ENCODE peak calls at places on chromosomes 4 and X, in six cellular contexts. One of them, this sample, is unnamed.

GRCh38 chrX:155031657-155032056 is 5.0 kb downstream of the FUNDC2 start:
- DNase-seq in NCI-H1092: no peak
- DNase-seq in substantia nigra: no peak
- DNase-seq in stimulated activated naive CD4-positive, alpha-beta T cell treated with Interleukin-2 at 50 U/mL for 16 hours: no peak
- DNase-seq in activated T-helper 9 cell treated with anti-CD3 and anti-CD28 coated beads, Interleukin-2, amount 50 U/mL, for 16 hours: no peak
- DNase-seq in lung: no peak
- DNase-seq in this sample: no peak

GRCh38 chr4:72997409-72997808 is 72.1 kb downstream of the COX18 start:
- DNase-seq in activated T-helper 9 cell treated with anti-CD3 and anti-CD28 coated beads, Interleukin-2, amount 50 U/mL, for 16 hours: no peak
- DNase-seq in substantia nigra: no peak
- DNase-seq in lung: peak; percentile 51
- DNase-seq in stimulated activated naive CD4-positive, alpha-beta T cell treated with Interleukin-2 at 50 U/mL for 16 hours: no peak
- DNase-seq in NCI-H1092: no peak
- DNase-seq in this sample: no peak

GRCh38 chr4:153634737-153635353 is 49.2 kb upstream of the TLR2 start:
- DNase-seq in stimulated activated naive CD4-positive, alpha-beta T cell treated with Interleukin-2 at 50 U/mL for 16 hours: no peak
- DNase-seq in NCI-H1092: no peak
- DNase-seq in substantia nigra: no peak
- DNase-seq in lung: no peak
- DNase-seq in activated T-helper 9 cell treated with anti-CD3 and anti-CD28 coated beads, Interleukin-2, amount 50 U/mL, for 16 hours: no peak
- DNase-seq in this sample: no peak

GRCh38 chr4:109332926-109333464 is 30.5 kb upstream of the COL25A1 start:
- DNase-seq in stimulated activated naive CD4-positive, alpha-beta T cell treated with Interleukin-2 at 50 U/mL for 16 hours: no peak
- DNase-seq in lung: no peak
- DNase-seq in activated T-helper 9 cell treated with anti-CD3 and anti-CD28 coated beads, Interleukin-2, amount 50 U/mL, for 16 hours: no peak
- DNase-seq in substantia nigra: peak; percentile 2
- DNase-seq in NCI-H1092: no peak
- DNase-seq in this sample: no peak

GRCh38 chr4:81421346-81422218 is 50.1 kb downstream of the RASGEF1B start:
- DNase-seq in NCI-H1092: no peak
- DNase-seq in lung: peak; percentile 47
- DNase-seq in stimulated activated naive CD4-positive, alpha-beta T cell treated with Interleukin-2 at 50 U/mL for 16 hours: no peak
- DNase-seq in substantia nigra: no peak
- DNase-seq in activated T-helper 9 cell treated with anti-CD3 and anti-CD28 coated beads, Interleukin-2, amount 50 U/mL, for 16 hours: no peak
- DNase-seq in this sample: no peak

GRCh38 chr4:80091688-80092087 is 18.7 kb upstream of the ANTXR2 start:
- DNase-seq in activated T-helper 9 cell treated with anti-CD3 and anti-CD28 coated beads, Interleukin-2, amount 50 U/mL, for 16 hours: no peak
- DNase-seq in substantia nigra: no peak
- DNase-seq in lung: no peak
- DNase-seq in NCI-H1092: no peak
- DNase-seq in stimulated activated naive CD4-positive, alpha-beta T cell treated with Interleukin-2 at 50 U/mL for 16 hours: no peak
- DNase-seq in this sample: no peak

GRCh38 chrX:9997524-9997923 is 30.4 kb downstream of the CLDN34 start:
- DNase-seq in substantia nigra: no peak
- DNase-seq in NCI-H1092: no peak
- DNase-seq in lung: no peak
- DNase-seq in activated T-helper 9 cell treated with anti-CD3 and anti-CD28 coated beads, Interleukin-2, amount 50 U/mL, for 16 hours: peak; percentile 50
- DNase-seq in stimulated activated naive CD4-positive, alpha-beta T cell treated with Interleukin-2 at 50 U/mL for 16 hours: peak; percentile 68
- DNase-seq in this sample: no peak

GRCh38 chr4:110586137-110586850 is 36.6 kb downstream of the PITX2 start:
- DNase-seq in stimulated activated naive CD4-positive, alpha-beta T cell treated with Interleukin-2 at 50 U/mL for 16 hours: no peak
- DNase-seq in activated T-helper 9 cell treated with anti-CD3 and anti-CD28 coated beads, Interleukin-2, amount 50 U/mL, for 16 hours: no peak
- DNase-seq in NCI-H1092: no peak
- DNase-seq in substantia nigra: no peak
- DNase-seq in lung: no peak
- DNase-seq in this sample: no peak

GRCh38 chr4:82421796-82422560 is 8.3 kb downstream of the HNRNPDL start:
- DNase-seq in activated T-helper 9 cell treated with anti-CD3 and anti-CD28 coated beads, Interleukin-2, amount 50 U/mL, for 16 hours: no peak
- DNase-seq in NCI-H1092: no peak
- DNase-seq in substantia nigra: no peak
- DNase-seq in lung: no peak
- DNase-seq in stimulated activated naive CD4-positive, alpha-beta T cell treated with Interleukin-2 at 50 U/mL for 16 hours: no peak
- DNase-seq in this sample: no peak

GRCh38 chrX:38891641-38892413 is 90.6 kb downstream of the MID1IP1 start:
- DNase-seq in activated T-helper 9 cell treated with anti-CD3 and anti-CD28 coated beads, Interleukin-2, amount 50 U/mL, for 16 hours: no peak
- DNase-seq in lung: no peak
- DNase-seq in stimulated activated naive CD4-positive, alpha-beta T cell treated with Interleukin-2 at 50 U/mL for 16 hours: peak; percentile 0
- DNase-seq in NCI-H1092: no peak
- DNase-seq in substantia nigra: no peak
- DNase-seq in this sample: no peak

GRCh38 chr4:77697860-77698599 is 92.4 kb downstream of the CXCL13 start:
- DNase-seq in activated T-helper 9 cell treated with anti-CD3 and anti-CD28 coated beads, Interleukin-2, amount 50 U/mL, for 16 hours: no peak
- DNase-seq in stimulated activated naive CD4-positive, alpha-beta T cell treated with Interleukin-2 at 50 U/mL for 16 hours: no peak
- DNase-seq in lung: peak; percentile 33
- DNase-seq in NCI-H1092: no peak
- DNase-seq in substantia nigra: peak; percentile 12
- DNase-seq in this sample: peak; percentile 69

GRCh38 chrX:50920132-50920531 is 9.6 kb downstream of the BMP15 start:
- DNase-seq in lung: no peak
- DNase-seq in substantia nigra: no peak
- DNase-seq in stimulated activated naive CD4-positive, alpha-beta T cell treated with Interleukin-2 at 50 U/mL for 16 hours: no peak
- DNase-seq in NCI-H1092: no peak
- DNase-seq in activated T-helper 9 cell treated with anti-CD3 and anti-CD28 coated beads, Interleukin-2, amount 50 U/mL, for 16 hours: no peak
- DNase-seq in this sample: no peak

GRCh38 chr4:101155368-101155767 is 192.0 kb downstream of the PPP3CA start:
- DNase-seq in substantia nigra: no peak
- DNase-seq in NCI-H1092: no peak
- DNase-seq in stimulated activated naive CD4-positive, alpha-beta T cell treated with Interleukin-2 at 50 U/mL for 16 hours: no peak
- DNase-seq in lung: no peak
- DNase-seq in activated T-helper 9 cell treated with anti-CD3 and anti-CD28 coated beads, Interleukin-2, amount 50 U/mL, for 16 hours: no peak
- DNase-seq in this sample: no peak

GRCh38 chr4:140604544-140604943 is 35.8 kb upstream of the UCP1 start:
- DNase-seq in activated T-helper 9 cell treated with anti-CD3 and anti-CD28 coated beads, Interleukin-2, amount 50 U/mL, for 16 hours: no peak
- DNase-seq in NCI-H1092: no peak
- DNase-seq in lung: no peak
- DNase-seq in substantia nigra: no peak
- DNase-seq in stimulated activated naive CD4-positive, alpha-beta T cell treated with Interleukin-2 at 50 U/mL for 16 hours: no peak
- DNase-seq in this sample: no peak

GRCh38 chr4:123102897-123103489 is 180.6 kb upstream of the NUDT6 start:
- DNase-seq in lung: no peak
- DNase-seq in substantia nigra: no peak
- DNase-seq in activated T-helper 9 cell treated with anti-CD3 and anti-CD28 coated beads, Interleukin-2, amount 50 U/mL, for 16 hours: no peak
- DNase-seq in stimulated activated naive CD4-positive, alpha-beta T cell treated with Interleukin-2 at 50 U/mL for 16 hours: no peak
- DNase-seq in NCI-H1092: no peak
- DNase-seq in this sample: no peak

GRCh38 chrX:68691921-68692320 is 44.5 kb downstream of the STARD8 start:
- DNase-seq in stimulated activated naive CD4-positive, alpha-beta T cell treated with Interleukin-2 at 50 U/mL for 16 hours: no peak
- DNase-seq in NCI-H1092: no peak
- DNase-seq in activated T-helper 9 cell treated with anti-CD3 and anti-CD28 coated beads, Interleukin-2, amount 50 U/mL, for 16 hours: no peak
- DNase-seq in substantia nigra: no peak
- DNase-seq in lung: no peak
- DNase-seq in this sample: no peak

GRCh38 chr4:104592894-104593470 is 98.3 kb upstream of the CXXC4 start:
- DNase-seq in stimulated activated naive CD4-positive, alpha-beta T cell treated with Interleukin-2 at 50 U/mL for 16 hours: no peak
- DNase-seq in substantia nigra: no peak
- DNase-seq in activated T-helper 9 cell treated with anti-CD3 and anti-CD28 coated beads, Interleukin-2, amount 50 U/mL, for 16 hours: no peak
- DNase-seq in NCI-H1092: peak; percentile 32
- DNase-seq in lung: no peak
- DNase-seq in this sample: no peak

GRCh38 chr4:111678466-111678865 is 466.8 kb upstream of the FAM241A start:
- DNase-seq in activated T-helper 9 cell treated with anti-CD3 and anti-CD28 coated beads, Interleukin-2, amount 50 U/mL, for 16 hours: no peak
- DNase-seq in substantia nigra: no peak
- DNase-seq in lung: no peak
- DNase-seq in stimulated activated naive CD4-positive, alpha-beta T cell treated with Interleukin-2 at 50 U/mL for 16 hours: no peak
- DNase-seq in NCI-H1092: no peak
- DNase-seq in this sample: no peak

GRCh38 chrX:136711147-136711546 is 63.2 kb downstream of the CD40LG start:
- DNase-seq in NCI-H1092: peak; percentile 23
- DNase-seq in lung: no peak
- DNase-seq in activated T-helper 9 cell treated with anti-CD3 and anti-CD28 coated beads, Interleukin-2, amount 50 U/mL, for 16 hours: no peak
- DNase-seq in stimulated activated naive CD4-positive, alpha-beta T cell treated with Interleukin-2 at 50 U/mL for 16 hours: peak; percentile 7
- DNase-seq in substantia nigra: peak; percentile 24
- DNase-seq in this sample: peak; percentile 6

GRCh38 chrX:154990496-154990895 is 32.0 kb downstream of the F8 start:
- DNase-seq in NCI-H1092: no peak
- DNase-seq in substantia nigra: no peak
- DNase-seq in stimulated activated naive CD4-positive, alpha-beta T cell treated with Interleukin-2 at 50 U/mL for 16 hours: no peak
- DNase-seq in lung: no peak
- DNase-seq in activated T-helper 9 cell treated with anti-CD3 and anti-CD28 coated beads, Interleukin-2, amount 50 U/mL, for 16 hours: no peak
- DNase-seq in this sample: no peak

GRCh38 chr4:143381171-143382118 is 44.8 kb downstream of the GAB1 start:
- DNase-seq in substantia nigra: peak; percentile 31
- DNase-seq in NCI-H1092: no peak
- DNase-seq in stimulated activated naive CD4-positive, alpha-beta T cell treated with Interleukin-2 at 50 U/mL for 16 hours: no peak
- DNase-seq in activated T-helper 9 cell treated with anti-CD3 and anti-CD28 coated beads, Interleukin-2, amount 50 U/mL, for 16 hours: no peak
- DNase-seq in lung: peak; percentile 61
- DNase-seq in this sample: peak; percentile 49

GRCh38 chr4:150355858-150356455 is 226.0 kb upstream of the MAB21L2 start:
- DNase-seq in NCI-H1092: no peak
- DNase-seq in substantia nigra: no peak
- DNase-seq in stimulated activated naive CD4-positive, alpha-beta T cell treated with Interleukin-2 at 50 U/mL for 16 hours: no peak
- DNase-seq in activated T-helper 9 cell treated with anti-CD3 and anti-CD28 coated beads, Interleukin-2, amount 50 U/mL, for 16 hours: no peak
- DNase-seq in lung: no peak
- DNase-seq in this sample: no peak

GRCh38 chrX:154019061-154019621 is 561 bp downstream of the IRAK1 start:
- DNase-seq in NCI-H1092: no peak
- DNase-seq in lung: no peak
- DNase-seq in substantia nigra: no peak
- DNase-seq in activated T-helper 9 cell treated with anti-CD3 and anti-CD28 coated beads, Interleukin-2, amount 50 U/mL, for 16 hours: no peak
- DNase-seq in stimulated activated naive CD4-positive, alpha-beta T cell treated with Interleukin-2 at 50 U/mL for 16 hours: peak; percentile 18
- DNase-seq in this sample: no peak

GRCh38 chr4:105122334-105122733 is 24.3 kb upstream of the TET2 start:
- DNase-seq in NCI-H1092: no peak
- DNase-seq in activated T-helper 9 cell treated with anti-CD3 and anti-CD28 coated beads, Interleukin-2, amount 50 U/mL, for 16 hours: no peak
- DNase-seq in stimulated activated naive CD4-positive, alpha-beta T cell treated with Interleukin-2 at 50 U/mL for 16 hours: no peak
- DNase-seq in substantia nigra: no peak
- DNase-seq in lung: no peak
- DNase-seq in this sample: no peak